ENCODE peak calls at places on chromosomes 4 and X, in eight cellular contexts. K, P, S, X, G, B, E and C are unnamed samples.
A peak's percentile ranks its signal among the peaks of the same experiment; 100 is the strongest.

GRCh38 chr4:7059673-7060072 is 8.2 kb downstream of the GRPEL1 start:
- DNase-seq in G (no peak), K (no peak), X (no peak), S (no peak), P (no peak), E (no peak), B (no peak), C (no peak)

GRCh38 chr4:129998436-129999150 is 902.6 kb downstream of the C4orf33 start:
- DNase-seq in P (no peak), K (no peak), E (no peak), G (no peak), S (no peak), B (no peak), X (no peak), C (no peak)

GRCh38 chrX:149185087-149185486 is 320.0 kb downstream of the IDS start:
- DNase-seq in E (no peak), X (no peak), G (no peak), B (no peak), S (no peak), P (no peak), K (no peak), C (no peak)

GRCh38 chr4:7167706-7168105 is 24.6 kb upstream of the SORCS2 start:
- DNase-seq in P (no peak), S (no peak), G (no peak), K (no peak), X (no peak), B (no peak), E (no peak), C (no peak)

GRCh38 chr4:138190452-138190858 is 51.7 kb downstream of the SLC7A11 start:
- DNase-seq in G (no peak), P (no peak), B (no peak), S (no peak), K (no peak), E (no peak), X (no peak), C (no peak)

GRCh38 chrX:2395261-2395850 is 105.4 kb downstream of the DHRSX start:
- DNase-seq in G (no peak), P (no peak), E (no peak), B (no peak), K (no peak), S (no peak), X (no peak), C (no peak)

GRCh38 chr4:57911203-57911602 is 801.0 kb upstream of the IGFBP7 start:
- DNase-seq in E (no peak), G (no peak), K (no peak), X (no peak), P (no peak), B (no peak), S (no peak), C (no peak)

GRCh38 chr4:171017596-171017995 is 795.6 kb upstream of the GALNTL6 start:
- DNase-seq in P (peak; percentile 3), B (no peak), K (no peak), S (no peak), G (no peak), X (no peak), E (no peak), C (no peak)

DNA sequence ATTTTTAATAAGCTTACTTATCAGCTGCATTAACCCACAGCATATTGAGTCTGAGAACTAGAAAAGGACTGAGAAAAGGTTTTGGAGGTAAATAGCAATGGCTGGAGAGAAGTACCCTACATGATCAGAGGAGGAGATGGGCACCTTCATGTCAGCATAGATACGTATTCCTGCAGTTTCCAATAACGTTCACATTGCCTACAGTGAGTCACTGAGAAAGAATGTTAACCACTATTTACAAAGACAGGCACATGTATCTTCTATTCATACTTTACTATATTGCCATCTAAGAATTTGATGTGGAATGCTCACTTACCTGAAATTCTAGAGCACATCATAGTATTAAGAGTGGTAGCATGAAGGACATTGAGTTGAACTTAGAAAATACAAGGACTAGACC is 92.5 kb downstream of the TLL1 start:
- DNase-seq in E (no peak), P (no peak), K (no peak), G (no peak), S (no peak), B (no peak), X (no peak), C (no peak)
- H3K27ac ChIP-seq in E (no peak overlapping the region), P (no peak overlapping the region), K (no peak overlapping the region), G (no peak overlapping the region), S (no peak overlapping the region), B (no peak overlapping the region), X (no peak overlapping the region), C (no peak overlapping the region)

DNA sequence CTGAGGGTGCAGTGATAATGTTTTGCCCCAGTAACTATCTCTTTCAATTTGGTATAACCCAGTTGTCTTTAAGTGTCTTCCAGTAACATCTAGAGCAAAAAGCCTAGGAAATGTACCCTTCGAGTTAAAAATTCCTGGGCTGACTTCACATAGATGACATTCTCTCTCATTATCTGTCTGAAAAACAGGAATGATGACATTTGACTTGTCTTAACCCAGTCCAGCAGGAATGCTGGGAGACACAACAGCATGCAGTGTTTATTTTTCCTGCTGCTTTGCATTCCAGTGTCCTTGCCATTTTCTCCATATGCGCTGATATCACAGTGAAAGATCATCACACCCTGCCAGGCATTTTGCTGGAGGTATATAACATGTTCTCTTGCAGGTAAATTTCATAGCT is 130.0 kb downstream of the SOWAHB start:
- DNase-seq in X (no peak), S (no peak), K (no peak), G (no peak), P (no peak), E (no peak), B (peak; percentile 70), C (no peak)
- H3K27ac ChIP-seq in X (no peak overlapping the region), S (no peak overlapping the region), K (no peak overlapping the region), G (no peak overlapping the region), P (no peak overlapping the region), E (no peak overlapping the region), B (peak overlapping the region; percentile 69), C (no peak overlapping the region)

GRCh38 chr4:73006286-73006990 is 63.1 kb downstream of the COX18 start:
- DNase-seq in X (no peak), B (no peak), G (no peak), K (no peak), P (no peak), S (no peak), E (no peak), C (no peak)
- H3K27ac ChIP-seq in X (no peak overlapping the region), B (no peak overlapping the region), G (no peak overlapping the region), K (no peak overlapping the region), P (no peak overlapping the region), S (no peak overlapping the region), E (no peak overlapping the region), C (no peak overlapping the region)

DNA sequence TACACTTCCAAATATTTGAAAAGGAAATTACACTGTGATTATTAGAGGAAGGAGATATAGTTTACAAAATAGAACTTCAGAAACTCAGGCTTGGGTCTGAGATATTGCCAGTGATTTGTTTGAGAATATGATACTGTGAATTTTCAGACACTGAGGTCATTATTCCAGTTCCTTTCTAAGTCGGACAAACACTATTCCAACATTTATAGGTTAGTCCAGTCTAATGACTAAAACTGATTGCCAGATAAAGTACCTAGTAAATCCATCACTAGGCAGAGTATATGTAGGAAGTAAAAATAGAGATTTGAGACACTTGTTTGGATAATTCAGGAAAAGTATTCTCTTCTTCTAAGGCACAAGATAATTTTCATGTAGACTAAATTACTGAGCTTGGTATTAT is 13.2 kb downstream of the MTTP start:
- DNase-seq in X (no peak), B (no peak), S (no peak), E (no peak), K (no peak), G (no peak), P (no peak), C (no peak)
- H3K27ac ChIP-seq in X (no peak overlapping the region), B (no peak overlapping the region), S (no peak overlapping the region), E (no peak overlapping the region), K (no peak overlapping the region), G (no peak overlapping the region), P (no peak overlapping the region), C (no peak overlapping the region)